ENCODE peak calls at places on chromosome 19, in ten cellular contexts. One of them, this sample, is unnamed.

GRCh38 chr19:33727331-33728028 is 69.2 kb upstream of the KCTD15 start:
- DNase-seq in tibial nerve: no peak
- DNase-seq in sigmoid colon: no peak
- DNase-seq in HepG2: no peak
- DNase-seq in A549: no peak
- DNase-seq in ovary: no peak
- DNase-seq in stomach: no peak
- DNase-seq in suprapubic skin: no peak
- DNase-seq in transverse colon: no peak
- DNase-seq in upper lobe of left lung: no peak
- DNase-seq in this sample: no peak

GRCh38 chr19:2462635-2463421 is 6.1 kb upstream of the LMNB2 start:
- DNase-seq in tibial nerve: peak
- DNase-seq in sigmoid colon: peak
- DNase-seq in HepG2: peak
- DNase-seq in A549: peak
- DNase-seq in ovary: peak
- DNase-seq in stomach: peak
- DNase-seq in suprapubic skin: peak
- DNase-seq in transverse colon: peak
- DNase-seq in upper lobe of left lung: peak
- DNase-seq in this sample: peak

GRCh38 chr19:31483226-31483857 is 134.1 kb upstream of the TSHZ3 start:
- DNase-seq in tibial nerve: no peak
- DNase-seq in sigmoid colon: no peak
- DNase-seq in HepG2: no peak
- DNase-seq in A549: no peak
- DNase-seq in ovary: no peak
- DNase-seq in stomach: no peak
- DNase-seq in suprapubic skin: no peak
- DNase-seq in transverse colon: no peak
- DNase-seq in upper lobe of left lung: no peak
- DNase-seq in this sample: peak

GRCh38 chr19:18496167-18496979 is 25.5 kb downstream of the ELL start:
- DNase-seq in tibial nerve: no peak
- DNase-seq in sigmoid colon: no peak
- DNase-seq in HepG2: peak
- DNase-seq in A549: peak
- DNase-seq in ovary: no peak
- DNase-seq in stomach: peak
- DNase-seq in suprapubic skin: no peak
- DNase-seq in transverse colon: peak
- DNase-seq in upper lobe of left lung: peak
- DNase-seq in this sample: no peak

GRCh38 chr19:58563034-58563573 is 4.7 kb upstream of the UBE2M start:
- DNase-seq in tibial nerve: no peak
- DNase-seq in sigmoid colon: peak
- DNase-seq in HepG2: no peak
- DNase-seq in A549: no peak
- DNase-seq in ovary: peak
- DNase-seq in stomach: peak
- DNase-seq in suprapubic skin: peak
- DNase-seq in transverse colon: no peak
- DNase-seq in upper lobe of left lung: no peak
- DNase-seq in this sample: no peak

GRCh38 chr19:2631213-2631821 is 71.2 kb downstream of the GNG7 start:
- DNase-seq in tibial nerve: no peak
- DNase-seq in sigmoid colon: no peak
- DNase-seq in HepG2: no peak
- DNase-seq in A549: no peak
- DNase-seq in ovary: no peak
- DNase-seq in stomach: no peak
- DNase-seq in suprapubic skin: no peak
- DNase-seq in transverse colon: no peak
- DNase-seq in upper lobe of left lung: no peak
- DNase-seq in this sample: no peak

GRCh38 chr19:30870861-30871260 is 478.4 kb downstream of the TSHZ3 start:
- DNase-seq in tibial nerve: no peak
- DNase-seq in sigmoid colon: no peak
- DNase-seq in HepG2: no peak
- DNase-seq in A549: no peak
- DNase-seq in ovary: peak
- DNase-seq in stomach: no peak
- DNase-seq in suprapubic skin: no peak
- DNase-seq in transverse colon: no peak
- DNase-seq in upper lobe of left lung: no peak
- DNase-seq in this sample: no peak

GRCh38 chr19:40661616-40662015 is 28.8 kb downstream of the NUMBL start:
- DNase-seq in tibial nerve: no peak
- DNase-seq in sigmoid colon: no peak
- DNase-seq in HepG2: no peak
- DNase-seq in A549: no peak
- DNase-seq in ovary: no peak
- DNase-seq in stomach: no peak
- DNase-seq in suprapubic skin: no peak
- DNase-seq in transverse colon: no peak
- DNase-seq in upper lobe of left lung: no peak
- DNase-seq in this sample: no peak

GRCh38 chr19:49881186-49881585 is 3.7 kb downstream of the TBC1D17 start:
- DNase-seq in tibial nerve: no peak
- DNase-seq in sigmoid colon: no peak
- DNase-seq in HepG2: no peak
- DNase-seq in A549: no peak
- DNase-seq in ovary: no peak
- DNase-seq in stomach: no peak
- DNase-seq in suprapubic skin: no peak
- DNase-seq in transverse colon: peak
- DNase-seq in upper lobe of left lung: no peak
- DNase-seq in this sample: no peak

GRCh38 chr19:49878744-49879070 is 1.2 kb downstream of the TBC1D17 start:
- DNase-seq in tibial nerve: no peak
- DNase-seq in sigmoid colon: no peak
- DNase-seq in HepG2: no peak
- DNase-seq in A549: no peak
- DNase-seq in ovary: no peak
- DNase-seq in stomach: no peak
- DNase-seq in suprapubic skin: no peak
- DNase-seq in transverse colon: no peak
- DNase-seq in upper lobe of left lung: no peak
- DNase-seq in this sample: no peak

GRCh38 chr19:49880162-49880869 is 2.8 kb downstream of the TBC1D17 start:
- DNase-seq in tibial nerve: no peak
- DNase-seq in sigmoid colon: no peak
- DNase-seq in HepG2: no peak
- DNase-seq in A549: no peak
- DNase-seq in ovary: no peak
- DNase-seq in stomach: no peak
- DNase-seq in suprapubic skin: no peak
- DNase-seq in transverse colon: no peak
- DNase-seq in upper lobe of left lung: no peak
- DNase-seq in this sample: no peak

GRCh38 chr19:49877879-49878743 is 609 bp downstream of the TBC1D17 start:
- DNase-seq in tibial nerve: peak
- DNase-seq in sigmoid colon: peak
- DNase-seq in HepG2: peak
- DNase-seq in A549: peak
- DNase-seq in ovary: peak
- DNase-seq in stomach: peak
- DNase-seq in suprapubic skin: peak
- DNase-seq in transverse colon: peak
- DNase-seq in upper lobe of left lung: peak
- DNase-seq in this sample: peak

DNA sequence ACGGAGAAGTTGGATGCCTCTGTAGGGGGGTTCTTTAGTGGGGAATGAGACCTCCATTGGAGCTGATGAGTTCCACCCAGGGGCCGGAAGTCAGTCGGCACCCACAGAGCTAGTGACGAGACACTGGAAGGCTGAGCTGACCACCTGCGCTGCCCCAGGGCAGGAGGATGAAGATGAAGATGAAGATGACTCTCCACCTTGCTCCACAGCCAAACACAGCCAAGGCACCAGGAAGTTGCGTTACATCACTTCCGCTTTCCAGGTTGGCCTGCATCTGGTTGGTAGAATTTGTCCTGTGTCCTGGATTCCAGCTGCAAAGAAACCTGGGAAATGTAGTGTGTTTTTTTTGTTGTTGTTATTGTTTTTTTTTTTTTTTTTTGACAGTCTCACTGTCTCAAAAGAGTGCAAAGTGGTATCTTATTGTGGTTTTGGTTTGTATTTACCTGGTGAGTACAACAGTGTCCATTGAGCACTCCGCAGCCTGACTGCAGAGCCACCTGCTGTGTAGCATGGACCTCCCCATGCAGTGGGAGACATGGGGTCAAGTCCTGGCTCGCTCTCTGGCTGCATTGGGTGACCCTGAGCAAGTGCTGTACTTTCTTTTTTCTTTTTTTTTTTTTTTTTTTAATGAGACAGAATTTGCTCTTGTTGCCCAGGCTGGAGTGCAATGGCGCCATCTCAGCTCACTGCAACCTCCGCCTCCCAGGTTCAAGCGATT is 1.9 kb downstream of the TBC1D17 start:
- DNase-seq in tibial nerve: no peak
- DNase-seq in sigmoid colon: no peak
- DNase-seq in HepG2: no peak
- DNase-seq in A549: peak
- DNase-seq in ovary: no peak
- DNase-seq in stomach: no peak
- DNase-seq in suprapubic skin: no peak
- DNase-seq in transverse colon: no peak
- DNase-seq in upper lobe of left lung: no peak
- DNase-seq in this sample: no peak
- H3K27ac ChIP-seq in tibial nerve: peak
- H3K27ac ChIP-seq in sigmoid colon: no peak
- H3K27ac ChIP-seq in HepG2: no peak
- H3K27ac ChIP-seq in A549: peak
- H3K27ac ChIP-seq in ovary: no peak
- H3K27ac ChIP-seq in stomach: peak
- H3K27ac ChIP-seq in suprapubic skin: no peak
- H3K27ac ChIP-seq in transverse colon: no peak
- H3K27ac ChIP-seq in upper lobe of left lung: no peak
- H3K27ac ChIP-seq in this sample: no peak

GRCh38 chr19:55146078-55146647 is 2.8 kb downstream of the TNNT1 start:
- DNase-seq in tibial nerve: no peak
- DNase-seq in sigmoid colon: no peak
- DNase-seq in HepG2: no peak
- DNase-seq in A549: peak
- DNase-seq in ovary: no peak
- DNase-seq in stomach: no peak
- DNase-seq in suprapubic skin: no peak
- DNase-seq in transverse colon: no peak
- DNase-seq in upper lobe of left lung: no peak
- DNase-seq in this sample: no peak

GRCh38 chr19:55147408-55148251 is 1.4 kb downstream of the TNNT1 start:
- DNase-seq in tibial nerve: no peak
- DNase-seq in sigmoid colon: no peak
- DNase-seq in HepG2: no peak
- DNase-seq in A549: peak
- DNase-seq in ovary: no peak
- DNase-seq in stomach: no peak
- DNase-seq in suprapubic skin: no peak
- DNase-seq in transverse colon: no peak
- DNase-seq in upper lobe of left lung: no peak
- DNase-seq in this sample: no peak

GRCh38 chr19:55149078-55150003 is at the start of gene TNNT1:
- DNase-seq in tibial nerve: no peak
- DNase-seq in sigmoid colon: no peak
- DNase-seq in HepG2: no peak
- DNase-seq in A549: peak
- DNase-seq in ovary: no peak
- DNase-seq in stomach: no peak
- DNase-seq in suprapubic skin: no peak
- DNase-seq in transverse colon: no peak
- DNase-seq in upper lobe of left lung: no peak
- DNase-seq in this sample: no peak

GRCh38 chr19:55145241-55145640 is 3.8 kb downstream of the TNNT1 start:
- DNase-seq in tibial nerve: no peak
- DNase-seq in sigmoid colon: no peak
- DNase-seq in HepG2: no peak
- DNase-seq in A549: no peak
- DNase-seq in ovary: no peak
- DNase-seq in stomach: no peak
- DNase-seq in suprapubic skin: no peak
- DNase-seq in transverse colon: no peak
- DNase-seq in upper lobe of left lung: no peak
- DNase-seq in this sample: no peak

DNA sequence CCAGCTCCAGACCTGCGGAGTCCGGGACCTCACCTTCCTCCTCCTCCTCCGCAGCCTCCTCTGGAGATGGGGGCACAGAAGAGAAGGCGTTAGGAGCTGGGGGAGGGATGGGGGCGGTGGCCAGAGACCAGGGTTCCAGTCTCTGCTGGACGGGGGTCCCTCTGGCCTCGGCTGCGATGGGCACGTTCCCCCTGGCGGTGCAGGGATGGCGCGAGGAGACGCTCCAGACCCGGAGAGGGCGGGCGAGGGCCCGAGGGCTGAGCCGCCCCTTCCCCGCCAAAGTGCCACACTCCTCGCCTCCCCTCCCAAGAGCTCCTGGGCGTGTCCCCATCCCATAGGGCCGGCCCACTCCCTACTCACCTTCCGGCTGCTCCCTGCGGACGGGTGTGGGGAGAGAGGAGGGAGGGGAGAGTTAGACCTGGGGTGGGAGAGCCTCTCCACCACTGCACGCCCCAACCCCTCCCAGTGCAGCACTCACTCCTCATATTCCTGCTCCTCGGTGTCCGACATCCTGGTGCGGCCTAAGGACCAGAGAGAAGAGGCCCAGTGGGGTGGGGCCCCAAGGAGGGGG is 2.3 kb downstream of the TNNT1 start:
- DNase-seq in tibial nerve: no peak
- DNase-seq in sigmoid colon: no peak
- DNase-seq in HepG2: peak
- DNase-seq in A549: peak
- DNase-seq in ovary: no peak
- DNase-seq in stomach: no peak
- DNase-seq in suprapubic skin: no peak
- DNase-seq in transverse colon: no peak
- DNase-seq in upper lobe of left lung: no peak
- DNase-seq in this sample: no peak
- TF ChIP-seq POLR2A in tibial nerve: no peak
- TF ChIP-seq POLR2A in sigmoid colon: no peak
- TF ChIP-seq POLR2A in HepG2: no peak
- TF ChIP-seq POLR2A in A549: peak
- TF ChIP-seq POLR2A in ovary: no peak
- TF ChIP-seq POLR2A in stomach: no peak
- TF ChIP-seq POLR2A in suprapubic skin: no peak
- TF ChIP-seq POLR2A in transverse colon: no peak
- TF ChIP-seq POLR2A in upper lobe of left lung: no peak
- TF ChIP-seq POLR2A in this sample: no peak

DNA sequence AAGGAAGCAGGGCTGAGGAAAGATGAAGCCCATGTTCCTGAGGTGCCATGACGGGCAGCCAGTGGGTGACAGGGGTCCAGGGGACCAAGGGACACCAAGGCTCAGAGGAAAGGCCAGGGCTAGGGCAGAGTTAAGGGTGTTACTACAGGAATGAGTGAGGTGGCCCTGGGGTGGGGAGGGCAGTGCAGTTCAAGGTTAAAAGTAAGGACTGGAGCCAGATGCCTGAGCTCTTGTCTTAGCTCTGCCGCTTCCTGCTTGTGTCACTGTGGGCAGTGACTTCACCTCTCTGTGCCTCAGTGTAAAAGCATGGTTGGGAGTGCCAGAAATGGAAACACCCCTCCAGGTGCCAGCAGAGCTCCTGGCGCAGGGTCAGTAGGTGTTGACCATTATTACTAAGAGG is 4.9 kb upstream of the ETV2 start:
- DNase-seq in tibial nerve: no peak
- DNase-seq in sigmoid colon: no peak
- DNase-seq in HepG2: no peak
- DNase-seq in A549: no peak
- DNase-seq in ovary: no peak
- DNase-seq in stomach: no peak
- DNase-seq in suprapubic skin: no peak
- DNase-seq in transverse colon: no peak
- DNase-seq in upper lobe of left lung: no peak
- DNase-seq in this sample: no peak
- TF ChIP-seq EP300 in tibial nerve: no peak
- TF ChIP-seq EP300 in sigmoid colon: no peak
- TF ChIP-seq EP300 in HepG2: no peak
- TF ChIP-seq EP300 in A549: no peak
- TF ChIP-seq EP300 in ovary: no peak
- TF ChIP-seq EP300 in stomach: no peak
- TF ChIP-seq EP300 in suprapubic skin: no peak
- TF ChIP-seq EP300 in transverse colon: no peak
- TF ChIP-seq EP300 in upper lobe of left lung: no peak
- TF ChIP-seq EP300 in this sample: no peak

GRCh38 chr19:38376576-38376975 is 2.2 kb downstream of the PSMD8 start:
- DNase-seq in tibial nerve: no peak
- DNase-seq in sigmoid colon: no peak
- DNase-seq in HepG2: no peak
- DNase-seq in A549: no peak
- DNase-seq in ovary: no peak
- DNase-seq in stomach: no peak
- DNase-seq in suprapubic skin: no peak
- DNase-seq in transverse colon: no peak
- DNase-seq in upper lobe of left lung: no peak
- DNase-seq in this sample: no peak
- H3K27ac ChIP-seq in tibial nerve: no peak
- H3K27ac ChIP-seq in sigmoid colon: no peak
- H3K27ac ChIP-seq in HepG2: no peak
- H3K27ac ChIP-seq in A549: peak
- H3K27ac ChIP-seq in ovary: no peak
- H3K27ac ChIP-seq in stomach: no peak
- H3K27ac ChIP-seq in suprapubic skin: no peak
- H3K27ac ChIP-seq in transverse colon: no peak
- H3K27ac ChIP-seq in upper lobe of left lung: no peak
- H3K27ac ChIP-seq in this sample: no peak